ENCODE peak calls at places on chromosome 7, in four cellular contexts. K is substantia nigra, L is fibroblast of mammary gland, M is body of pancreas. C is an unnamed sample.

GRCh38 chr7:90244909-90245841 is at the start of gene CFAP69:
- DNase-seq in K (peak), L (peak), M (peak), C (peak)

GRCh38 chr7:29479606-29480200 is 83.9 kb upstream of the PRR15 start:
- DNase-seq in K (peak), L (peak), M (peak), C (no peak)

GRCh38 chr7:16083931-16084330 is 337.4 kb downstream of the CRPPA start:
- DNase-seq in K (no peak), L (no peak), M (no peak), C (peak)

GRCh38 chr7:142348921-142349401 is 91.1 kb upstream of the PRSS58 start:
- DNase-seq in K (no peak), L (no peak), M (no peak), C (no peak)

GRCh38 chr7:104206841-104207240 is 972 bp downstream of the ORC5 start:
- DNase-seq in K (no peak), L (peak), M (no peak), C (no peak)

GRCh38 chr7:44764081-44764480 is 15.4 kb downstream of the ZMIZ2 start:
- DNase-seq in K (no peak), L (no peak), M (no peak), C (no peak)

GRCh38 chr7:108280136-108280535 is 150.0 kb upstream of the LAMB4 start:
- DNase-seq in K (no peak), L (no peak), M (peak), C (no peak)

GRCh38 chr7:158133057-158133456 is 454.6 kb downstream of the PTPRN2 start:
- DNase-seq in K (no peak), L (no peak), M (no peak), C (no peak)

GRCh38 chr7:79034733-79035132 is 418.7 kb downstream of the MAGI2 start:
- DNase-seq in K (no peak), L (no peak), M (no peak), C (no peak)

GRCh38 chr7:98930921-98931320 is 52.6 kb downstream of the TRRAP start:
- DNase-seq in K (no peak), L (no peak), M (no peak), C (peak)

GRCh38 chr7:20238754-20239324 is 21.7 kb upstream of the MACC1 start:
- DNase-seq in K (no peak), L (no peak), M (peak), C (no peak)

GRCh38 chr7:43385856-43386255 is 197.1 kb upstream of the STK17A start:
- DNase-seq in K (no peak), L (peak), M (no peak), C (peak)

GRCh38 chr7:73941836-73942551 is 81.0 kb downstream of the TMEM270 start:
- DNase-seq in K (no peak), L (peak), M (no peak), C (peak)

GRCh38 chr7:25842201-25842726 is 309.7 kb upstream of the NFE2L3 start:
- DNase-seq in K (no peak), L (no peak), M (no peak), C (no peak)

GRCh38 chr7:5495581-5496375 is 72.1 kb upstream of the TNRC18 start:
- DNase-seq in K (peak), L (no peak), M (peak), C (no peak)

GRCh38 chr7:137975223-137975622 is 26.7 kb downstream of the CREB3L2 start:
- DNase-seq in K (peak), L (peak), M (no peak), C (peak)

GRCh38 chr7:155921804-155922506 is 109.7 kb upstream of the SHH start:
- DNase-seq in K (no peak), L (no peak), M (peak), C (no peak)

GRCh38 chr7:46450871-46451270 is 529.8 kb upstream of the IGFBP3 start:
- DNase-seq in K (no peak), L (peak), M (no peak), C (no peak)

GRCh38 chr7:20393021-20394015 is 62.6 kb downstream of the ITGB8 start:
- DNase-seq in K (no peak), L (no peak), M (peak), C (no peak)

GRCh38 chr7:148304456-148304855 is 286.1 kb upstream of the C7orf33 start:
- DNase-seq in K (no peak), L (no peak), M (no peak), C (no peak)

GRCh38 chr7:85595639-85596268 is 408.9 kb upstream of the SEMA3D start:
- DNase-seq in K (no peak), L (peak), M (no peak), C (peak)

GRCh38 chr7:103857435-103857834 is 132.0 kb downstream of the RELN start:
- DNase-seq in K (no peak), L (no peak), M (no peak), C (no peak)

GRCh38 chr7:78794101-78794500 is 659.4 kb downstream of the MAGI2 start:
- DNase-seq in K (no peak), L (no peak), M (no peak), C (peak)

GRCh38 chr7:87021285-87021684 is 38.2 kb downstream of the ELAPOR2 start:
- DNase-seq in K (no peak), L (no peak), M (no peak), C (no peak)

GRCh38 chr7:129845972-129846327 is 106.8 kb downstream of the UBE2H start:
- DNase-seq in K (no peak), L (peak), M (no peak), C (peak)

GRCh38 chr7:134690016-134690415 is 43.4 kb downstream of the BPGM start:
- DNase-seq in K (no peak), L (peak), M (no peak), C (peak)

GRCh38 chr7:134785842-134786241 is 6.4 kb downstream of the CALD1 start:
- DNase-seq in K (no peak), L (no peak), M (no peak), C (no peak)

GRCh38 chr7:87853237-87853864 is 22.8 kb downstream of the SLC25A40 start:
- DNase-seq in K (no peak), L (peak), M (no peak), C (peak)